ENCODE peak calls at places on chromosomes 6 and 20, in five cellular contexts. J, L, X, P and V are unnamed samples.

GRCh38 chr6:137259349-137259748 is 40.2 kb upstream of the IFNGR1 start:
- DNase-seq in J (no peak), X (peak), P (no peak), L (no peak), V (no peak)

GRCh38 chr20:31570735-31571617 is 34.1 kb upstream of the ID1 start:
- DNase-seq in X (peak), L (peak), P (no peak), J (peak), V (no peak)

GRCh38 chr6:44940367-44940766 is 387.8 kb upstream of the RUNX2 start:
- DNase-seq in P (no peak), L (no peak), X (no peak), J (no peak), V (no peak)

GRCh38 chr6:36544228-36544627 is 3.1 kb downstream of the STK38 start:
- DNase-seq in P (no peak), X (peak), L (peak), J (no peak), V (no peak)

GRCh38 chr6:79546186-79546585 is 9.0 kb upstream of the LCA5 start:
- DNase-seq in J (no peak), X (no peak), L (no peak), P (no peak), V (peak)

GRCh38 chr20:41213150-41213820 is 75.9 kb downstream of the PLCG1 start:
- DNase-seq in J (no peak), X (peak), P (peak), L (no peak), V (no peak)

GRCh38 chr6:107601406-107601805 is 111.5 kb downstream of the SOBP start:
- DNase-seq in L (no peak), J (no peak), P (no peak), X (no peak), V (no peak)

GRCh38 chr6:36938536-36938935 is 16.0 kb upstream of the PI16 start:
- DNase-seq in J (no peak), P (no peak), L (no peak), X (peak), V (no peak)

GRCh38 chr6:20707166-20707485 is 172.9 kb downstream of the CDKAL1 start:
- DNase-seq in P (peak), L (no peak), J (no peak), X (no peak), V (no peak)

GRCh38 chr6:81950877-81951276 is 198.4 kb upstream of the TENT5A start:
- DNase-seq in P (no peak), L (no peak), J (no peak), X (peak), V (peak)

GRCh38 chr20:25310268-25310920 is 62.5 kb downstream of the PYGB start:
- DNase-seq in P (no peak), L (peak), J (peak), X (peak), V (peak)